ENCODE peak calls at places on chromosome 1, in seven cellular contexts. N is CD4-positive, alpha-beta memory T cell; A is CD8-positive, alpha-beta memory T cell; D is transverse colon; Z is breast epithelium; J is cardiac muscle cell; O is esophagus muscularis mucosa. T is an unnamed sample.

GRCh38 chr1:174534789-174535188 is 87.0 kb downstream of the GPR52 start:
- DNase-seq in N (no peak), A (no peak), D (no peak), Z (no peak), J (no peak), O (no peak), T (no peak)

GRCh38 chr1:58650141-58650540 is 49.7 kb downstream of the MYSM1 start:
- DNase-seq in N (no peak), A (no peak), D (no peak), Z (no peak), J (no peak), O (no peak), T (no peak)

GRCh38 chr1:100076319-100076718 is 56.4 kb downstream of the SASS6 start:
- DNase-seq in N (no peak), A (no peak), D (no peak), Z (no peak), J (no peak), O (no peak), T (no peak)

GRCh38 chr1:61053712-61054608 is 28.4 kb upstream of the NFIA start:
- DNase-seq in N (no peak), A (peak; percentile 57), D (peak; percentile 49), Z (no peak), J (peak; percentile 59), O (no peak), T (no peak)

GRCh38 chr1:80994934-80995333 is 805.8 kb upstream of the ADGRL2 start:
- DNase-seq in N (no peak), A (no peak), D (no peak), Z (no peak), J (no peak), O (no peak), T (no peak)

GRCh38 chr1:35915693-35916092 is 15.2 kb upstream of the AGO3 start:
- DNase-seq in N (no peak), A (no peak), D (no peak), Z (no peak), J (peak; percentile 61), O (no peak), T (no peak)

GRCh38 chr1:199221371-199222150 is 582.7 kb downstream of the PTPRC start:
- DNase-seq in N (no peak), A (no peak), D (no peak), Z (no peak), J (no peak), O (no peak), T (no peak)

GRCh38 chr1:20102875-20103274 is 16.5 kb downstream of the PLA2G2D start:
- DNase-seq in N (no peak), A (no peak), D (no peak), Z (no peak), J (no peak), O (no peak), T (no peak)

GRCh38 chr1:6634278-6635052 is 9.8 kb downstream of the THAP3 start:
- DNase-seq in N (no peak), A (peak; percentile 60), D (peak; percentile 68), Z (peak; percentile 51), J (peak; percentile 67), O (no peak), T (peak; percentile 46)

GRCh38 chr1:168421399-168422004 is 122.3 kb downstream of the XCL2 start:
- DNase-seq in N (peak; percentile 66), A (peak; percentile 61), D (no peak), Z (no peak), J (no peak), O (no peak), T (peak; percentile 13)

DNA sequence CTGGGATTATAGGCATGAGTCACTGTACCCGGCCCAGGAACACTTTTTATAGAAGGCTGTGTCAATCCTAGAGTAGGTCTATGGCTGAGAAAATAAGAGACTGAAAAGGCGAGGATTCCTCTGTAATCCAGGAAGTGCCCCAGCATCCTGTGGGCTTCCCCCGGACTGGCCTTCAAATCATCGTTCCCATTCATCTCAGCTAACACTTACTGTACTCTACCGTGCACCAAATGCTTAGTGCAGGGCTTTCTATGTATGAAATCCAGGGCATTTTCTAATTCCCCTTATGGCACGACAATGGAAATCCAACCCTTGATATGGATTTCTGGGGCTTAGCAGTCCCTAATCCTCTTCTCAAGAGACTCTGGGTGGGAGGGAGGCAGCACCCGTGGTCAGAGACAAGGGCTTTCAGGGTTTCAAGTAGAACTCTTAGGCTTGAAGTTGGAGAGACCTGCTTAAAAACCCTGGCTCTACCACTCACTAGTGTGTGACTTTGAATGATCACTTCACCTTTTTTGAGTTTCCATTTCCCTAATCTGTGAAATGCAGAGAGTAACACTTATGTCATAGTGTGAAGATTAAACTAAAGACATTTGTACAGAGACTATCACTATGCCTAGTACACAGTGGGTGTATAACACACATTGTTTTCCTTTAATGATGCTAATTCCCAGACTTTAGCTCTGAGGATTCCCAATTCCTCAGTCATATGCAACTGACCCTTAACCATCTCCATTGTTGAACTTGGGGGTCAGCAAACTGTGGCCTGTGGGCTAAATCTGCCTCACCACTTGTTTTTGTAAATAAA is 20.3 kb downstream of the MECR start:
- DNase-seq in N (no peak), A (no peak), D (no peak), Z (no peak), J (no peak), O (no peak), T (no peak)
- H3K9me3 ChIP-seq in N (no peaks in the 10 kb centered on the region), A (no peaks in the 10 kb centered on the region), D (no peaks in the 10 kb centered on the region), Z (no peaks in the 10 kb centered on the region), J (no peaks in the 10 kb centered on the region), O (no peaks in the 10 kb centered on the region), T (no peaks in the 10 kb centered on the region)

GRCh38 chr1:239308701-239309333 is 77.6 kb upstream of the CHRM3 start:
- DNase-seq in N (no peak), A (no peak), D (peak; percentile 56), Z (no peak), J (peak; percentile 60), O (no peak), T (no peak)

GRCh38 chr1:239303289-239303688 is 83.1 kb upstream of the CHRM3 start:
- DNase-seq in N (no peak), A (no peak), D (no peak), Z (no peak), J (no peak), O (no peak), T (no peak)

GRCh38 chr1:239311331-239311730 is 75.0 kb upstream of the CHRM3 start:
- DNase-seq in N (no peak), A (no peak), D (no peak), Z (no peak), J (no peak), O (no peak), T (no peak)

GRCh38 chr1:239306426-239306825 is 79.9 kb upstream of the CHRM3 start:
- DNase-seq in N (no peak), A (no peak), D (no peak), Z (no peak), J (no peak), O (no peak), T (no peak)

DNA sequence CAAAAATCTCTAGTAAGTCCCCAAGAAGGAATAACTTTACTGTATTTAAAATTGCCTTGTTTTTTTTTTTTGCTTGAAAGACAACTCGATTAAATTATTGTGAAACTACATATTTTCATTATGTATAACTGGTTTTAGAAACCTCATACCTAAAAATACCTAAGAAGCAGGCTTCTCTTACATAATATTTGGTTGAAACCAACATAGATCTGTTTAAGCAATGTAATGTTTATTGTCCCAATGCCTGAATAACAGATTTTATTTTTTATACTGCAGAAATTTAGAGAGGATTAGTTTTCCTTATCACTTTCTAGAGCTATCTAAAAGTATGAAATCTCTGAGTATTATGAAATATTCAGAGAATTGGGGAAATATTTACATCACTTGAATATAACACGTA is 78.5 kb upstream of the CHRM3 start:
- DNase-seq in N (no peak), A (no peak), D (no peak), Z (no peak), J (no peak), O (no peak), T (no peak)
- H3K9me3 ChIP-seq in N (no peaks in the 10 kb centered on the region), A (no peaks in the 10 kb centered on the region), D (no peaks in the 10 kb centered on the region), Z (no peaks in the 10 kb centered on the region), J (no peaks in the 10 kb centered on the region), O (no peaks in the 10 kb centered on the region), T (no peaks in the 10 kb centered on the region)

GRCh38 chr1:152487871-152488270 is 22.7 kb upstream of the LCE5A start:
- DNase-seq in N (no peak), A (no peak), D (no peak), Z (no peak), J (no peak), O (no peak), T (no peak)

GRCh38 chr1:152481869-152482664 is 28.5 kb upstream of the LCE5A start:
- DNase-seq in N (no peak), A (no peak), D (peak; percentile 18), Z (no peak), J (no peak), O (peak; percentile 81), T (no peak)

GRCh38 chr1:152486400-152487006 is 24.1 kb upstream of the LCE5A start:
- DNase-seq in N (no peak), A (no peak), D (no peak), Z (no peak), J (no peak), O (no peak), T (no peak)
- H3K9me3 ChIP-seq in N (no peaks in the 10 kb centered on the region), A (no peaks in the 10 kb centered on the region), D (no peaks in the 10 kb centered on the region), Z (peaks cover 11% of the 10 kb centered on the region), J (no peaks in the 10 kb centered on the region), O (no peaks in the 10 kb centered on the region), T (no peaks in the 10 kb centered on the region)

GRCh38 chr1:30679201-30679975 is 44.0 kb downstream of the MATN1 start:
- DNase-seq in N (no peak), A (no peak), D (no peak), Z (no peak), J (no peak), O (no peak), T (no peak)
- H3K9me3 ChIP-seq in N (no peaks in the 10 kb centered on the region), A (no peaks in the 10 kb centered on the region), D (peaks cover 6% of the 10 kb centered on the region), Z (peaks cover 10% of the 10 kb centered on the region), J (no peaks in the 10 kb centered on the region), O (peaks cover 5% of the 10 kb centered on the region), T (no peaks in the 10 kb centered on the region)

GRCh38 chr1:247103777-247104591 is at the start of gene ZNF669:
- DNase-seq in N (peak; percentile 92), A (peak; percentile 93), D (peak; percentile 98), Z (peak; percentile 96), J (peak; percentile 97), O (peak; percentile 99), T (peak; percentile 85)
- H3K9me3 ChIP-seq in N (peaks cover 10% of the 10 kb centered on the region), A (peaks cover 23% of the 10 kb centered on the region), D (peaks cover 18% of the 10 kb centered on the region), Z (peaks cover 15% of the 10 kb centered on the region), J (no peaks in the 10 kb centered on the region), O (no peaks in the 10 kb centered on the region), T (peaks cover 35% of the 10 kb centered on the region)

GRCh38 chr1:227635596-227635995 is 72.2 kb downstream of the ZNF678 start:
- DNase-seq in N (no peak), A (no peak), D (no peak), Z (no peak), J (no peak), O (no peak), T (no peak)
- H3K9me3 ChIP-seq in N (no peaks in the 10 kb centered on the region), A (peaks cover 30% of the 10 kb centered on the region), D (peaks cover 58% of the 10 kb centered on the region), Z (peaks cover 98% of the 10 kb centered on the region), J (no peaks in the 10 kb centered on the region), O (peaks cover 86% of the 10 kb centered on the region), T (peaks cover 97% of the 10 kb centered on the region)

GRCh38 chr1:109514846-109515245 is 5.3 kb upstream of the AMIGO1 start:
- DNase-seq in N (no peak), A (no peak), D (no peak), Z (no peak), J (no peak), O (no peak), T (no peak)
- H3K9me3 ChIP-seq in N (no peaks in the 10 kb centered on the region), A (no peaks in the 10 kb centered on the region), D (no peaks in the 10 kb centered on the region), Z (no peaks in the 10 kb centered on the region), J (no peaks in the 10 kb centered on the region), O (no peaks in the 10 kb centered on the region), T (no peaks in the 10 kb centered on the region)

GRCh38 chr1:83064589-83065242 is 934.2 kb downstream of the TTLL7 start:
- DNase-seq in N (no peak), A (no peak), D (no peak), Z (no peak), J (no peak), O (no peak), T (no peak)
- H3K9me3 ChIP-seq in N (no peaks in the 10 kb centered on the region), A (no peaks in the 10 kb centered on the region), D (no peaks in the 10 kb centered on the region), Z (peaks cover 4% of the 10 kb centered on the region), J (no peaks in the 10 kb centered on the region), O (peaks cover 4% of the 10 kb centered on the region), T (no peaks in the 10 kb centered on the region)